ENCODE peak calls at places on chromosomes 16 and 17, in four cellular contexts. G, R, D and V are unnamed samples.

GRCh38 chr17:58268326-58268725 is 12.4 kb downstream of the MPO start:
- DNase-seq in D (no peak), R (no peak), G (no peak), V (no peak)

GRCh38 chr16:84087461-84088151 is 29.1 kb downstream of the MBTPS1 start:
- DNase-seq in G (no peak), R (no peak), D (no peak), V (no peak)

GRCh38 chr16:58243528-58244004 is 45.7 kb upstream of the CSNK2A2 start:
- DNase-seq in G (peak; percentile 18), D (peak; percentile 93), R (no peak), V (no peak)

GRCh38 chr17:38733315-38734234 is 3.4 kb downstream of the CISD3 start:
- DNase-seq in R (no peak), D (peak; percentile 62), G (no peak), V (no peak)

GRCh38 chr16:22360963-22361659 is 13.3 kb downstream of the CDR2 start:
- DNase-seq in D (peak; percentile 33), G (no peak), R (no peak), V (no peak)

GRCh38 chr16:11254913-11255736 is 879 bp downstream of the SOCS1 start:
- DNase-seq in R (peak; percentile 84), D (no peak), G (peak; percentile 51), V (peak; percentile 71)

GRCh38 chr17:66299721-66300120 is 2.7 kb upstream of the PRKCA start:
- DNase-seq in D (no peak), R (no peak), G (no peak), V (no peak)

GRCh38 chr17:47299239-47299910 is 24.4 kb upstream of the EFCAB13 start:
- DNase-seq in D (no peak), R (no peak), G (no peak), V (no peak)

GRCh38 chr16:20868890-20869289 is 31.3 kb downstream of the DCUN1D3 start:
- DNase-seq in D (no peak), R (no peak), G (peak; percentile 53), V (peak; percentile 89)

GRCh38 chr17:49016775-49017463 is 19.7 kb downstream of the IGF2BP1 start:
- DNase-seq in G (peak; percentile 80), R (no peak), D (no peak), V (no peak)

GRCh38 chr17:4899341-4900230 is at the start of gene C17orf107:
- DNase-seq in G (peak; percentile 44), D (peak; percentile 38), R (peak; percentile 91), V (peak; percentile 80)

GRCh38 chr16:21301168-21301894 is 23.2 kb upstream of the CRYM start:
- DNase-seq in D (peak; percentile 83), R (no peak), G (peak; percentile 88), V (peak; percentile 64)

GRCh38 chr16:24686678-24687077 is 42.8 kb upstream of the TNRC6A start:
- DNase-seq in G (no peak), R (no peak), D (no peak), V (no peak)

DNA sequence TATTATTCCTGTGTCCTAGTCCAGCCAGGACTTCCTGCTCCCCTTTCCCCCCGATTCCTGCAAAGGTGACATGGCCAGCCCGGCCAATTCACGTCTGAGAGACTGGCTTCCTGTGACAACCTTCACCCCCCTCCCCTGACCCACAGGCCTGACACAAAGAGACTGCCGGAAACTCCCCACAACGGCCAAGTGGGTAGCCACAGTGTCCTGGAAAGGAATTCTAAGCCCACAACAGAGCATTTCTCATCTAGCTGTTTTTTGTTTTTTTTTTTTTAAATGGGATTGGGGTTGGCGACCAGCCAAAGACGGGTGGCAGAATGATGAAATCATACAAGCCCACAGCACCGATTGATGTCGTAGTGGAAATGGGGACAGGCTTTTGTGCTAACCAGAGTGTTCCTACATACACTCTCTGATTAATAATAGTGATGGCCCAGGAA is 2.8 kb upstream of the XAF1 start:
- DNase-seq in D (peak; percentile 26), G (peak; percentile 60), R (no peak), V (peak; percentile 80)
- H3K27ac ChIP-seq in D (no peak overlapping the region), G (peak overlapping the region; percentile 94), R (no peak overlapping the region), V (peak overlapping the region; percentile 88)

GRCh38 chr17:75524269-75524970 is 1.1 kb upstream of the LLGL2 start:
- DNase-seq in R (no peak), G (no peak), D (no peak), V (no peak)
- H3K27ac ChIP-seq in R (peak overlapping the region; percentile 66), G (no peak overlapping the region), D (no peak overlapping the region), V (peak overlapping the region; percentile 75)

GRCh38 chr17:40284085-40284713 is 3.5 kb upstream of the CDC6 start:
- DNase-seq in R (no peak), G (peak; percentile 57), D (peak; percentile 56), V (no peak)

GRCh38 chr17:40286473-40286872 is 1.2 kb upstream of the CDC6 start:
- DNase-seq in R (no peak), D (no peak), G (no peak), V (no peak)

GRCh38 chr17:40281663-40282062 is 6.0 kb upstream of the CDC6 start:
- DNase-seq in G (peak; percentile 40), R (no peak), D (peak; percentile 91), V (no peak)

GRCh38 chr17:40287159-40287493 is 553 bp upstream of the CDC6 start:
- DNase-seq in D (no peak), G (no peak), R (no peak), V (no peak)

GRCh38 chr17:40283662-40284061 is 4.0 kb upstream of the CDC6 start:
- DNase-seq in R (peak; percentile 36), D (no peak), G (no peak), V (no peak)
- H3K27ac ChIP-seq in R (no peak overlapping the region), D (no peak overlapping the region), G (peak overlapping the region; percentile 97), V (peak overlapping the region; percentile 75)

GRCh38 chr17:73191443-73192218 is 1.2 kb upstream of the COG1 start:
- DNase-seq in G (peak; percentile 49), R (peak; percentile 67), D (peak; percentile 92), V (peak; percentile 57)
- H3K27ac ChIP-seq in G (peak overlapping the region; percentile 77), R (peak overlapping the region; percentile 85), D (peak overlapping the region; percentile 98), V (no peak overlapping the region)

DNA sequence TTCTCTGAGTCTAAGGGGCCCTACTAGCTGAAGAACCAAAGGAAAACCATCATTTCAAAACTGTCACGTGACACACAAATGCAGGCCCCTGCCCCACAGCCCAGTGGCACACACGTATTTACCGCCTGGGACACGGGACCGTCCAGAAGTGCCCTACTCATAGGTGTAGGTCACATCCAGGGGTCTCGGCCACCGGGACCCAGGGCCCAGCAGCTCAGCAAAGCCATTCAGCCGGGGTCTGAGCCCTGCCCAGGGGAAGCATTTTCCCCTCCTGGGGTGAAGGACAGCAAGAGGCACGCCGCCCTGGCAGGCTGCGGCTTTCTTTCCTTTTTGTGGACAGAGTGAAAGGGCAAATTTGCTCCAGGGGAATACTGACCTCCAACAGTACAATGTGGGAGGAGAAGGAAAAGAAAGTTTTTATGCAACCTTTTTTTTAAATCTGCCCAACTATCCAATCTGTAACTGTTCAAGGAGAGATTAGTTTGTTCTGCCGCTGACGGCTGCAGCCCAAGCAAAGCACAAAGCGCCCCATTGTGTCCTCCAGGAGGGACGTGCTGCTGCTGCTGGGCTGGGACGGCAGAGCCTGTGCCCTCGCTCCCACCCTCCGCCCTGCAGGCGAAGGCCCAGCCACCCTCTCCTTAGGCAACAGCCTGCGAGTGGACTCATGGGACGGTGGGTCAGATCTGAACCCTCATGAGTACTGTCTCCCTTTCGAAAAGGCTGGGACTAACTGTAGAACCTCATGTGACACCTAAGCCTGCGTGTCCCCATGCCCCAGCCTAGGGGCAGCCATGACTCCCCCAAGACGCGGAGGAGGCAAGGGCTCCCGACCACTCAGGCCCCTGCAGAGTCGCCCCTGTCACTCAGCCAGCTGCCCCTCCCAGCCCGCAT is 21.3 kb downstream of the SLC7A5 start:
- DNase-seq in G (no peak), D (no peak), R (no peak), V (no peak)
- H3K27ac ChIP-seq in G (no peak overlapping the region), D (no peak overlapping the region), R (no peak overlapping the region), V (no peak overlapping the region)

GRCh38 chr17:56471661-56472060 is 121.8 kb upstream of the NOG start:
- DNase-seq in G (no peak), D (no peak), R (no peak), V (no peak)

DNA sequence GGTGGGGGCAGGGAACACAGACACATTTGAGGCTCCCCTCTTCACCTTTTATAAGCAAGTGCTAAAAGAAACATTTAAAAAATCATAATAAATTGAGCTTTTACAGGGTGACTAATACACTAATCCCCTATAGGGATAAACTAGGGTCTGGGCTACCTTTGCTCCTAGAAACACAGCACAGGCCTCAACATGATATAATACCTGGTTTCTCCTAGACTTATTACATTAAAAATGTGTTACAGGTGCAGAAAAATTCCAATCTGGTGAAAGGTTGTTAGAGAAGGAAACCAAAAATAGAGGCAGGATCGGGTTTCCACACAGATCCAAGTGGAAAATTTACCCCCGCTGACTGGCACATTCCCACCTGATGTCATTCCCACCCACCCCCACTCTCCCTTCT is 124.7 kb upstream of the NOG start:
- DNase-seq in R (no peak), G (no peak), D (no peak), V (no peak)
- H3K27ac ChIP-seq in R (no peak overlapping the region), G (no peak overlapping the region), D (no peak overlapping the region), V (no peak overlapping the region)

GRCh38 chr17:81230043-81230820 is 7.5 kb upstream of the CEP131 start:
- DNase-seq in D (peak; percentile 52), G (peak; percentile 46), R (no peak), V (no peak)

GRCh38 chr17:81231121-81231645 is 7.7 kb downstream of the TEPSIN start:
- DNase-seq in G (no peak), R (no peak), D (no peak), V (no peak)

GRCh38 chr17:81228834-81229665 is 6.3 kb upstream of the CEP131 start:
- DNase-seq in G (no peak), R (no peak), D (no peak), V (peak; percentile 23)

GRCh38 chr17:81229666-81229920 is 6.8 kb upstream of the CEP131 start:
- DNase-seq in R (no peak), D (no peak), G (no peak), V (no peak)

GRCh38 chr17:81228420-81228819 is 5.7 kb upstream of the CEP131 start:
- DNase-seq in R (no peak), G (no peak), D (no peak), V (no peak)
- H3K27ac ChIP-seq in R (no peak overlapping the region), G (no peak overlapping the region), D (no peak overlapping the region), V (no peak overlapping the region)

GRCh38 chr17:17675416-17675815 is 5.8 kb upstream of the RAI1 start:
- DNase-seq in G (no peak), R (no peak), D (no peak), V (no peak)
- H3K27ac ChIP-seq in G (peak overlapping the region; percentile 82), R (no peak overlapping the region), D (no peak overlapping the region), V (no peak overlapping the region)

DNA sequence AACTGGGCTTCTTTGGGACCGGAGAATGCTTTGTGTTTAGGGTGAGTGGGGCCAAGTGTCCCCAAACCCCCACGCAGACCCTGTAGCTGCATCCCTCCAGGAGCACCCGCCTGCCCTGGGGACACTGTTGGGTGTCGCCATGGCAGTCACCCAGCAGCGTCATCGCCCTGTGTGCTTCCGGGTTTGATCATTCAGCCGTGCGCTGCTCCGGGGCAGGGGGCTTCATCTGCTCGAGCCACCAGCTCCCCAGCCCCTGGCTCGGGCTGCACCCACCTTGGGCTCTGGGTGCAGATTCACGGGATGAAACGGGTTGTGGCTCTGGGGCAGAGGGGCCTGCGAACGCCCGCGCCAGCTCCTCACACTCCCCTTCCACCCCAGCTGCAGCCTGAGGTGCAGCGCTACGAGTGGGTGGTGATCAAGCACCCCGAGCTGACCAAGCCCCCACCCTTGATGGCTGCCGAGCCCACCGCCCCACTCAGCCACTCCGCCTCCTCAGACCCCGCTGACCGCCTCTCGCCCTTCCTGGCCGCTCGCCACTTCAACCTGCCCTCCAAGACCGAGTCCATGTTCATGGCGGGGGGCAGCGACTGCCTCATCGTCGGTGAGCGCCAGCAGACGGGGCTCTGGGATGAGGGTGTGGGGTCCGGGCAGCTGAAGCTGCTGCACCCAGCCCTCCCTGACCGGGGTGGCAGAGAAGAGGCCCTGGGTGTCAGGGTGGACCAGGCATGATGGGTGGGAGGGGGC is 13.7 kb upstream of the ATP6V0C start:
- DNase-seq in D (no peak), R (no peak), G (no peak), V (no peak)
- H3K27ac ChIP-seq in D (no peak overlapping the region), R (no peak overlapping the region), G (no peak overlapping the region), V (no peak overlapping the region)